ENCODE peak calls at places on chromosomes 3 and 15, in four cellular contexts. H, R, Y and Q are unnamed samples.

GRCh38 chr3:163622384-163622783 is 1455.9 kb downstream of the SI start:
- DNase-seq in R (no peak), H (no peak), Y (no peak), Q (no peak)

GRCh38 chr3:30649572-30650310 is 43.3 kb downstream of the TGFBR2 start:
- DNase-seq in Y (peak; percentile 44), H (no peak), R (peak; percentile 37), Q (no peak)

GRCh38 chr3:195704433-195704999 is 16.3 kb upstream of the MUC20 start:
- DNase-seq in R (no peak), Y (no peak), H (no peak), Q (no peak)

GRCh38 chr3:119524931-119525662 is 26.8 kb downstream of the TIMMDC1 start:
- DNase-seq in H (no peak), R (no peak), Y (peak; percentile 22), Q (no peak)

GRCh38 chr3:122112754-122113153 is 57.6 kb downstream of the CD86 start:
- DNase-seq in H (no peak), Y (no peak), R (no peak), Q (no peak)

GRCh38 chr3:82194870-82195269 is 433.4 kb upstream of the GBE1 start:
- DNase-seq in Y (no peak), R (no peak), H (no peak), Q (no peak)

GRCh38 chr3:147398841-147399534 is 7.4 kb downstream of the ZIC4 start:
- DNase-seq in H (no peak), Y (no peak), R (no peak), Q (no peak)

GRCh38 chr15:34243226-34243625 is 18.4 kb downstream of the EMC4 start:
- DNase-seq in R (no peak), H (no peak), Y (peak; percentile 39), Q (no peak)

GRCh38 chr3:46970391-46971091 is 6.0 kb downstream of the CCDC12 start:
- DNase-seq in Y (no peak), R (peak; percentile 88), H (peak; percentile 55), Q (no peak)

GRCh38 chr15:69290346-69291164 is 8.2 kb upstream of the PAQR5 start:
- DNase-seq in H (peak; percentile 56), R (no peak), Y (no peak), Q (peak; percentile 80)

GRCh38 chr3:34268032-34268760 is 469.8 kb downstream of the PDCD6IP start:
- DNase-seq in R (no peak), H (no peak), Y (peak; percentile 6), Q (no peak)

GRCh38 chr3:186123012-186123411 is 14.1 kb upstream of the ETV5 start:
- DNase-seq in H (no peak), Y (no peak), R (no peak), Q (no peak)

GRCh38 chr15:67227431-67227830 is 27.0 kb downstream of the AAGAB start:
- DNase-seq in R (no peak), H (no peak), Y (no peak), Q (no peak)

GRCh38 chr3:121483290-121483689 is 62.5 kb downstream of the POLQ start:
- DNase-seq in H (no peak), Y (peak; percentile 49), R (no peak), Q (no peak)

GRCh38 chr3:50830451-50830850 is 155.7 kb downstream of the DOCK3 start:
- DNase-seq in H (no peak), R (no peak), Y (no peak), Q (no peak)

GRCh38 chr15:51912528-51912927 is 59.0 kb downstream of the LEO1 start:
- DNase-seq in R (no peak), Y (no peak), H (no peak), Q (no peak)

GRCh38 chr3:8443829-8444791 is 57.5 kb upstream of the LMCD1 start:
- DNase-seq in H (peak; percentile 87), Y (peak; percentile 99), R (peak; percentile 90), Q (peak; percentile 94)

GRCh38 chr3:121592856-121593702 is at the start of gene FBXO40:
- DNase-seq in R (no peak), H (peak; percentile 61), Y (no peak), Q (no peak)

GRCh38 chr3:45635475-45636256 is 41.1 kb downstream of the LIMD1 start:
- DNase-seq in R (no peak), H (no peak), Y (peak; percentile 82), Q (no peak)

GRCh38 chr3:79937567-79937966 is 169.8 kb upstream of the ROBO1 start:
- DNase-seq in Y (peak; percentile 62), R (no peak), H (no peak), Q (no peak)

GRCh38 chr15:80436511-80437307 is 32.5 kb downstream of the ARNT2 start:
- DNase-seq in R (no peak), H (no peak), Y (peak; percentile 82), Q (peak; percentile 28)

GRCh38 chr15:44812029-44812517 is 75.7 kb downstream of the TRIM69 start:
- DNase-seq in Y (no peak), H (no peak), R (no peak), Q (no peak)

DNA sequence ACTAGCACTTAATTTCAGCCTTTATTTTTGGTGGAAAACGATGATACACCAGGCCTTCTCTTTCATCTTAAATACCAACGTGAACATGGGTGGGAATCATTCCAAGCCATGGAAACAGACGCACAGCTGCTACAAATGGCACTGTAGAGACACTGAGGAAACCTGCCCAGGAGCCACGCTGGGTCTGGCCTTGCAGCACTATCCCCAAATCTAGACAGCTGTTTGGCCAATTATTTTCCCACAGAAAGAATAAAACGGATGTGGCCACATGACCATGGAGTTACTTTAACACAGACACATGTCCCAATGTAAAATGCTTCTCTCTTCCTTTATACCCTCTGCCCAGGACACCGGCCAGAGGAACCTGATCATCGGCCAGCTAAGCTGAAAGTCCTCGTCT is 83.6 kb upstream of the OCA2 start:
- DNase-seq in R (no peak), Y (no peak), H (no peak), Q (no peak)
- H3K36me3 ChIP-seq in R (peaks cover 53% of the 10 kb centered on the region), Y (peaks cover 6% of the 10 kb centered on the region), H (peaks cover 4% of the 10 kb centered on the region), Q (peaks cover 43% of the 10 kb centered on the region)

GRCh38 chr3:98457543-98457942 is 5.5 kb upstream of the OR5K1 start:
- DNase-seq in R (no peak), H (no peak), Y (no peak), Q (no peak)
- TF ChIP-seq CTCF in R (no peak), H (no peak), Y (no peak), Q (no peak)

GRCh38 chr15:39260791-39261190 is 320.1 kb upstream of the THBS1 start:
- DNase-seq in Y (no peak), R (no peak), H (no peak), Q (no peak)
- H3K36me3 ChIP-seq in Y (no peaks in the 10 kb centered on the region), R (no peaks in the 10 kb centered on the region), H (no peaks in the 10 kb centered on the region), Q (no peaks in the 10 kb centered on the region)

GRCh38 chr3:2860626-2861025 is 249.5 kb downstream of the IL5RA start:
- DNase-seq in Y (no peak), R (no peak), H (no peak), Q (no peak)

GRCh38 chr3:2856793-2857135 is 253.4 kb downstream of the IL5RA start:
- DNase-seq in Y (no peak), R (no peak), H (no peak), Q (no peak)

GRCh38 chr3:2851835-2852234 is 258.3 kb downstream of the IL5RA start:
- DNase-seq in Y (no peak), H (no peak), R (no peak), Q (peak; percentile 65)

GRCh38 chr3:2853627-2854026 is 256.5 kb downstream of the IL5RA start:
- DNase-seq in Y (no peak), R (no peak), H (no peak), Q (no peak)

GRCh38 chr3:2856062-2856792 is 253.9 kb downstream of the IL5RA start:
- DNase-seq in R (no peak), Y (no peak), H (no peak), Q (no peak)
- TF ChIP-seq CTCF in R (no peak), Y (no peak), H (no peak), Q (no peak)